ENCODE peak calls at places on chromosomes 2 and 18, in ten cellular contexts. E is HCT116, T is hepatocyte, W is PC-9, X is GM23338, R is GM23248, P is OCI-LY7, Y is PC-3, N is SK-N-SH, O is MM.1S. Q is an unnamed sample. For H3K36me3 and H3K9me2, the result is how much of the 10 kb centered on the place peaks cover.

GRCh38 chr2:229861431-229861830 is 60.4 kb downstream of the TRIP12 start:
- DNase-seq in T (no peak), Y (no peak), N (no peak), X (no peak), E (no peak), P (no peak), R (peak), W (no peak), O (no peak), Q (no peak)

GRCh38 chr2:164412831-164413230 is 208.5 kb downstream of the GRB14 start:
- DNase-seq in O (no peak), X (no peak), W (no peak), N (no peak), E (no peak), Y (no peak), T (no peak), R (no peak), P (no peak), Q (no peak)

GRCh38 chr2:96556441-96557330 is 20.1 kb downstream of the ARID5A start:
- DNase-seq in O (no peak), E (peak), R (peak), P (no peak), W (peak), X (no peak), N (peak), T (peak), Y (peak), Q (no peak)

GRCh38 chr18:24103622-24104021 is 35.2 kb upstream of the CABYR start:
- DNase-seq in N (peak), T (no peak), Y (no peak), P (no peak), X (no peak), E (no peak), O (no peak), R (no peak), W (no peak), Q (no peak)

GRCh38 chr2:98346259-98347236 is at the start of gene CNGA3:
- DNase-seq in R (peak), P (no peak), O (no peak), W (no peak), T (peak), X (peak), N (peak), E (no peak), Y (no peak), Q (no peak)

GRCh38 chr2:208359632-208359986 is 47.0 kb upstream of the PTH2R start:
- DNase-seq in X (peak), T (no peak), E (no peak), N (peak), Y (no peak), R (no peak), W (no peak), P (no peak), O (no peak), Q (no peak)

GRCh38 chr2:169041594-169041993 is 10.5 kb upstream of the ABCB11 start:
- DNase-seq in E (no peak), Y (no peak), N (no peak), O (no peak), X (no peak), W (no peak), T (no peak), P (no peak), R (no peak), Q (no peak)

GRCh38 chr18:62576858-62577512 is 54.2 kb downstream of the ZCCHC2 start:
- DNase-seq in O (peak), P (no peak), E (no peak), X (no peak), R (no peak), Y (no peak), N (no peak), T (no peak), W (no peak), Q (no peak)

GRCh38 chr2:228541794-228542193 is 360.3 kb upstream of the SPHKAP start:
- DNase-seq in X (no peak), R (peak), N (no peak), T (no peak), P (no peak), O (no peak), W (no peak), Y (peak), E (no peak), Q (no peak)

GRCh38 chr2:111045771-111046444 is 74.8 kb upstream of the BCL2L11 start:
- DNase-seq in N (no peak), R (no peak), P (no peak), W (no peak), T (no peak), Y (no peak), O (no peak), E (no peak), X (no peak), Q (no peak)

GRCh38 chr2:30349691-30350090 is 97.4 kb upstream of the LCLAT1 start:
- DNase-seq in P (no peak), N (no peak), O (no peak), X (no peak), Y (no peak), R (peak), E (no peak), W (no peak), T (peak), Q (no peak)

GRCh38 chr2:220075835-220076234 is 448.4 kb downstream of the SLC4A3 start:
- DNase-seq in Y (no peak), N (no peak), E (no peak), T (no peak), O (no peak), X (no peak), W (no peak), P (no peak), R (peak), Q (no peak)

GRCh38 chr2:10325278-10326145 is 22.8 kb downstream of the HPCAL1 start:
- DNase-seq in X (no peak), W (no peak), P (peak), Y (no peak), N (no peak), O (peak), E (no peak), R (no peak), T (peak), Q (no peak)

GRCh38 chr2:202608142-202608852 is 26.5 kb upstream of the FAM117B start:
- DNase-seq in Y (no peak), N (no peak), O (no peak), X (no peak), P (no peak), R (no peak), E (no peak), W (no peak), T (no peak), Q (peak)

GRCh38 chr2:231160701-231161100 is 35.9 kb upstream of the HTR2B start:
- DNase-seq in W (no peak), N (no peak), R (peak), T (no peak), P (no peak), E (no peak), O (no peak), X (no peak), Y (no peak), Q (no peak)

GRCh38 chr2:37779123-37779522 is 107.7 kb upstream of the CDC42EP3 start:
- DNase-seq in X (no peak), O (no peak), N (no peak), W (no peak), E (no peak), T (no peak), P (no peak), R (no peak), Y (no peak), Q (no peak)

GRCh38 chr2:109258905-109259540 is 130.0 kb downstream of the SH3RF3 start:
- DNase-seq in X (no peak), N (no peak), Y (no peak), W (no peak), T (no peak), O (no peak), E (no peak), P (no peak), R (peak), Q (no peak)

GRCh38 chr2:75595541-75596395 is 35.0 kb upstream of the EVA1A start:
- DNase-seq in X (no peak), E (no peak), T (no peak), Y (peak), W (no peak), P (no peak), O (no peak), R (peak), N (no peak), Q (no peak)

GRCh38 chr18:30675905-30676620 is 366.5 kb downstream of the DSC3 start:
- DNase-seq in P (no peak), X (no peak), Y (no peak), W (no peak), O (no peak), E (no peak), R (no peak), T (no peak), N (no peak), Q (no peak)

GRCh38 chr2:104658840-104659591 is 194.9 kb upstream of the POU3F3 start:
- DNase-seq in X (peak), T (no peak), R (no peak), P (no peak), Y (no peak), O (no peak), N (no peak), E (no peak), W (no peak), Q (no peak)

GRCh38 chr2:70986499-70987189 is 8.0 kb downstream of the TEX261 start:
- DNase-seq in Y (no peak), E (no peak), R (no peak), P (no peak), N (no peak), T (no peak), W (no peak), O (no peak), X (no peak), Q (no peak)

GRCh38 chr2:70988151-70988550 is 6.5 kb downstream of the TEX261 start:
- DNase-seq in E (no peak), R (no peak), X (no peak), N (no peak), O (no peak), T (no peak), P (no peak), Y (no peak), W (no peak), Q (no peak)

GRCh38 chr2:70985956-70986355 is 7.5 kb downstream of the ANKRD53 start:
- DNase-seq in T (no peak), R (no peak), X (no peak), E (no peak), W (no peak), O (no peak), P (no peak), Y (no peak), N (no peak), Q (no peak)

GRCh38 chr2:70988726-70989648 is 5.7 kb downstream of the TEX261 start:
- DNase-seq in E (no peak), Y (no peak), W (no peak), P (no peak), X (no peak), R (no peak), N (no peak), O (no peak), T (no peak), Q (no peak)

DNA sequence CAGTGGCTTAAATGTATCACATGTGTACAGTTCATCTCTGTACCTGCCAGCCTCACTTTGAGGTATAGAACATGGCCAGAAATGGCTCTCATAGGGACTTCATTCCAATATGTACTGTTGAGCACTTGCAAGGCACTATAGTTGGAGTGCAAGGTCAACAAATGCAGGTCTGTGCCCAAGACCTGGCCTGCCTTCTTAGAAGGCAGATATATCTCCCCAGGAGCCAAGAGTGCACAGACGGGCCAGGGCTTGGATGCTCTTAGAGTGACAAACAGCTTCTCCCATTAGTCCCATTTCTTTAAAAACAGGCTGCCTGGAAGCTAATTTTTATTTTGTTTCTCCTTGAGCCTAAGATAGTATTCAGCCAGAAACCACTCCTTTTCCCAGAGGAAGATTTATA is 7.3 kb downstream of the TEX261 start:
- DNase-seq in R (no peak), N (no peak), P (no peak), Y (no peak), T (no peak), O (no peak), X (no peak), E (no peak), W (no peak), Q (no peak)
- H3K36me3 ChIP-seq in R (under half), N (under half), P (half or more), Y (under half), T (under half), O (under half), X (under half), E (under half), W (under half), Q (under half)

GRCh38 chr2:161245671-161246070 is 62.6 kb upstream of the PSMD14 start:
- DNase-seq in R (no peak), N (no peak), X (no peak), P (no peak), O (no peak), W (no peak), E (no peak), Y (no peak), T (no peak), Q (peak)
- H3K4me3 ChIP-seq in R (no peak), N (no peak), X (peak), P (peak), O (peak), W (peak), E (peak), Y (peak), T (no peak), Q (peak)

GRCh38 chr2:187857826-187858225 is 303.6 kb upstream of the TFPI start:
- DNase-seq in X (no peak), T (no peak), O (no peak), Y (no peak), N (peak), R (no peak), W (no peak), E (no peak), P (no peak), Q (no peak)
- H3K9me2 ChIP-seq in X (under half), T (under half), O (under half), Y (under half), N (under half), R (under half), W (under half), E (under half), P (under half), Q (under half)

GRCh38 chr2:241677392-241677791 is 9.2 kb downstream of the DTYMK start:
- DNase-seq in X (no peak), Y (no peak), W (no peak), E (no peak), T (peak), R (no peak), P (no peak), N (no peak), O (no peak), Q (no peak)

GRCh38 chr2:241678784-241679540 is 7.7 kb downstream of the DTYMK start:
- DNase-seq in X (no peak), P (no peak), W (no peak), Y (no peak), N (no peak), E (no peak), T (no peak), O (no peak), R (no peak), Q (no peak)

GRCh38 chr2:241680044-241680443 is 6.6 kb downstream of the DTYMK start:
- DNase-seq in O (no peak), Y (no peak), T (no peak), X (no peak), W (no peak), R (no peak), N (no peak), P (no peak), E (no peak), Q (no peak)

GRCh38 chr2:241678307-241678706 is 8.3 kb downstream of the DTYMK start:
- DNase-seq in O (no peak), T (no peak), P (no peak), Y (no peak), W (no peak), X (no peak), N (no peak), E (no peak), R (no peak), Q (no peak)

DNA sequence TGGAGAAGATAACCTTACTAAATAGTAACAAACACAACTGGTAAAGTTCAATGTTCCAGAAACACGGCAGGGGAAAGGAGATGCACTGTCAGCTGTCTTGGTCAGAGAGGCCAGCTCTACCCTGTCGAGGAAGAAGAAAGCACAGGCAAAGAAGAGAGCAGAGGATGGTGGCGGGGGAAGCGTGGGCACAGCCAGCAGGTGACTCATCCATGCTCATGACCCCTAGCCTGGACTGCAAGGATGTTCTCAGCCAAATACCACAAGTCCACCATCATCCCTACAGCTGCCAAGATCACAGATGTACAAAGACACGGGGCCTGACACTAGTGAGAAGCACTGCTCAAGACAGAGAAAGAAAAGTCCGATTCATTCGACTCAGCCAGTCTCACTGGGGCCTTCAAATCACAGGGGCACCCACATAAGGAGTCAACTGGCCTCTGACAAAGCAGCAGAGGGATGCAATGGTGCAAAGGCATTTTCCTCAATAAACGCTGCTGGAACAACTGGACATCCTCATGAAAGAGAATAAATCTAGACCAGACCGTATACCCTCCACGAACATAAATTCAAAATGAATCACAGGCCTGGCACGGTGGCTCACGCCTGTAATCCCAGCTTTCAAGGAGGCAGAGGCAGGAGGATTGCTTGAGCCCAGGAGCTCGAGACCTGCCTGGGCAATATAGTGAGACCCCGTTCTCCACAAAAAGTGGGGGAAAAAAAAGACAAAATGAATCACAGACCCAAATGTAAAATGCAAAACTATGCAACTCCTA is 5.6 kb downstream of the DTYMK start:
- DNase-seq in E (no peak), W (peak), Y (peak), P (no peak), N (no peak), R (peak), O (no peak), T (peak), X (no peak), Q (no peak)
- H3K36me3 ChIP-seq in E (under half), W (under half), Y (under half), P (half or more), N (under half), R (under half), O (under half), T (under half), X (under half), Q (under half)

DNA sequence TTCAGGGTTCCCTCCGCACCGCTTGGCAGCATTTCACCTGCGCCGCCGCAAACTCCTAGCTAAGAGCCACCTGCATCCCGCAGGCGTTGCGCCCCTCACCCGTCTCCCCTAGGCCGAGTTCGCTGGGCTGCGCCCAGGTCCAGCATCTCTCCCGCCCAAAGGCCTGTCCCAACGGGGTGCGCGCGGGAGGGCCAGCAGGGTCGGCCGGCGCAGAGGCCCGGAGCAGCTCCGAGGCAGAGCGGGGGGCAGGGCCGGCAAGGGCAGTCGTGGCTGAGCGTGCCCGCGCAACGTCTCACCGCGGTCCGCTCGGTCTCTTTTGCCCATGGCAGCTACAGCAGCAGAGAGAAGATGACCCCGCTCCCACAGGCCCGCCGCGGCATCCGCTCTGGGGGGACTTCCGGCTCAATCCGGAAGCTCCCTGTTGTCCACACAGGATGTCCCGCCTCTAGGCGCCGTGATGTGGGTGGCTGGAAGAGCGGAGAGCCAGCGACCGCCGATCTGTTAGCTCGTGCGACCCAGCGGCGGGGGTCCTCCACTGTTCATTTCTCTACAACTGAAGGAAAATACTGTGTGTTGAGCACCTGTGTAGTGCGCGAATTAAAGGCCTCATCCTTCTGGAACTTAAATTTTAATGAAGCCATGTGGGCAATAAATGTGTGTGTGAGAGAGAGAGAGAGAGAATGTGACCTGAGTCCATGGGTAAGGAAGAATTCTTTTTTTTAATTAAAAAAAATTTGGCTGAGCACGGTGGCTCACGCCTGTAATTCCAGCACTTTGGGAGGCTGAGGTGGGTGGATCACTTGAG is at the start of gene ERCC3:
- DNase-seq in O (peak), R (peak), W (peak), N (peak), Y (peak), X (peak), T (peak), P (peak), E (peak), Q (peak)
- H3K4me3 ChIP-seq in O (peak), R (peak), W (peak), N (peak), Y (peak), X (peak), T (peak), P (peak), E (peak), Q (peak)

GRCh38 chr18:60809937-60810336 is 437.4 kb upstream of the MC4R start:
- DNase-seq in E (no peak), X (no peak), Y (no peak), N (no peak), R (no peak), P (no peak), T (no peak), W (no peak), O (no peak), Q (no peak)

DNA sequence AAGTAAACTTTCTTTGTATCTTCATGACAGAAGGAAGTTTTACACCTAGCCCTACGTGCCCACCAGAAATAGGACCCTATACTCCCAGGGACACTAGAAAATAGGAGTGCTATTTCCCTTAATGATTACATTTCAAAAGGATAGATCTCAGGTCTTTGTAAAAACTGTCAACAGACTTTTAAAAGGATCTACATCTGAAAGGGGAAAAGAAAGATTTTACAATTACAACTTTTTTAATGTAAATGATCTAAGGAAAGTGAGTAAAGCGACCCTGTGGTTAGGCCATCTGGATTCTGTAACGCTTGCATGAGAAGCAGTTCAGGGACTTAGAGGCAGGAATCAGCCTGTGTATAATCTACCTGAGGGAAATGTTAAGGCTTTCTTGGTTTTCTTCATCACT is 431.8 kb upstream of the MC4R start:
- DNase-seq in N (no peak), R (no peak), O (no peak), T (no peak), Y (no peak), P (no peak), E (no peak), W (no peak), X (peak), Q (no peak)
- H3K9me2 ChIP-seq in N (under half), R (under half), O (under half), T (under half), Y (under half), P (under half), E (under half), W (under half), X (under half), Q (under half)

Q was measured in Karpas-422.